ENCODE peak calls at places on chromosomes 7 and 10, in four cellular contexts. K is HepG2, I is H1, Y is GM12878. L is an unnamed sample.

GRCh38 chr7:1239455-1240295 is 7.0 kb downstream of the UNCX start:
- DNase-seq in Y (no peak), K (no peak), I (no peak), L (no peak)

GRCh38 chr10:100520811-100521210 is 1.1 kb upstream of the SEC31B start:
- DNase-seq in I (no peak), K (no peak), Y (no peak), L (no peak)

GRCh38 chr10:113854757-113855626 is 531 bp downstream of the NHLRC2 start:
- DNase-seq in Y (no peak), I (peak; percentile 79), K (peak; percentile 23), L (peak; percentile 8)

GRCh38 chr10:52213511-52213831 is 100.6 kb upstream of the DKK1 start:
- DNase-seq in Y (no peak), K (peak; percentile 47), I (no peak), L (no peak)

GRCh38 chr10:133110609-133111275 is 23.0 kb downstream of the ADGRA1 start:
- DNase-seq in Y (no peak), K (no peak), I (no peak), L (no peak)

GRCh38 chr10:72567884-72568283 is 58.0 kb downstream of the MICU1 start:
- DNase-seq in Y (no peak), I (no peak), K (peak; percentile 11), L (no peak)

GRCh38 chr7:43390601-43391000 is 192.3 kb upstream of the STK17A start:
- DNase-seq in I (no peak), K (peak; percentile 16), Y (no peak), L (no peak)

GRCh38 chr10:111316607-111317006 is 239.8 kb downstream of the ADRA2A start:
- DNase-seq in I (no peak), Y (no peak), K (no peak), L (no peak)

GRCh38 chr10:112184379-112184778 is 814 bp upstream of the GPAM start:
- DNase-seq in I (no peak), K (no peak), Y (no peak), L (no peak)

GRCh38 chr7:133851416-133851815 is 275.7 kb upstream of the LRGUK start:
- DNase-seq in I (no peak), Y (no peak), K (no peak), L (no peak)

GRCh38 chr10:75304740-75305380 is 69.1 kb upstream of the COMTD1 start:
- DNase-seq in Y (no peak), I (no peak), K (no peak), L (no peak)

GRCh38 chr10:75441196-75441595 is 9.8 kb downstream of the LRMDA start:
- DNase-seq in Y (no peak), I (no peak), K (no peak), L (no peak)

GRCh38 chr7:13946181-13946580 is 43.3 kb downstream of the ETV1 start:
- DNase-seq in K (no peak), Y (no peak), I (no peak), L (no peak)

GRCh38 chr7:29877196-29877595 is 70.9 kb downstream of the WIPF3 start:
- DNase-seq in Y (no peak), I (no peak), K (peak; percentile 44), L (no peak)

GRCh38 chr7:39271386-39271785 is 293.7 kb downstream of the POU6F2 start:
- DNase-seq in Y (no peak), K (no peak), I (no peak), L (no peak)

GRCh38 chr10:63515002-63515763 is 6.0 kb upstream of the REEP3 start:
- DNase-seq in Y (no peak), I (no peak), K (no peak), L (peak; percentile 46)

DNA sequence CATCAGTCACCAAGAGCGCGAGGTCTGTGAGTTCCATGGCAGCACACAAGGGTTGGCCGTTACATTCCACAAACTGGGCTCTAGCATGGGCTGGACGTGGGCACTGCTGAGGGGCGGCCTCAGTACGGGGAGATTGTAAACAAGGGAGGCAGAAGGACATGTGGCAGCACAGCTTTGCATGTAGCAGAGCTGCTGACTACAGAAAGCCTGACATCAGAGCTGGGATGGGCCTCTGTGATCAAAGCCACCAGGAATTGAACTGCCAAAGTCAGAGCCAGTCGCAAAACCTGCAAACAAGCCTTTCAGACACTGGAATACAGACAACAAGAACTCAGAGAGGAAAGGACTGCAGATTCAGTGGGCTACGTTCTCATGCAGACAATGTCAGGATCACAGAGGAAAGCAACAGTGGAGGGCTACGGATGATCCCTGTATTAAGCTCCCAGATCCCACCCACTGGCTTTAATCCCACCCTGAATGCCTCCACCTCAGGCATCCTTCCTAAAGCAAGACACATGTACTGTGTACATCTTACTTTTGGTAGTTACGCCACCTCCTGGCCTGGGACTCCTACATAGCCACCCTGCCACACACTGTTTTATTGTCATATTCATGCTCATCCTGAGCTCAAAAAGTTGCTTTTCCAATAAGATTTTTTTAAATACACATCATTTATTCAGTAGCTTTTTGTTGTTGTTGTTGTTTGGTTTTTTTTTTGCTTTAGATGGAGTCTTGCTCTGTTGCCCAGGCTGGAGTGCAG is 291.1 kb upstream of the IMMP2L start:
- DNase-seq in K (no peak), I (no peak), Y (no peak), L (no peak)
- H3K36me3 ChIP-seq in K (peaks cover 1% of the 10 kb centered on the region), I (peaks cover 9% of the 10 kb centered on the region), Y (no peaks in the 10 kb centered on the region), L (no peaks in the 10 kb centered on the region)

GRCh38 chr10:127353544-127353943 is 157.2 kb upstream of the INSYN2A start:
- DNase-seq in I (no peak), Y (no peak), K (no peak), L (no peak)
- TF ChIP-seq SUZ12 in I (no peak), Y (no peak), K (no peak), L (no peak)

GRCh38 chr7:47273974-47274766 is 307.7 kb downstream of the TNS3 start:
- DNase-seq in Y (no peak), K (no peak), I (no peak), L (no peak)

GRCh38 chr7:47280114-47280513 is 301.8 kb downstream of the TNS3 start:
- DNase-seq in K (no peak), I (no peak), Y (no peak), L (no peak)

GRCh38 chr7:47281161-47281560 is 300.8 kb downstream of the TNS3 start:
- DNase-seq in I (no peak), K (no peak), Y (no peak), L (no peak)

GRCh38 chr7:47277321-47277781 is 304.6 kb downstream of the TNS3 start:
- DNase-seq in Y (no peak), I (no peak), K (no peak), L (no peak)

DNA sequence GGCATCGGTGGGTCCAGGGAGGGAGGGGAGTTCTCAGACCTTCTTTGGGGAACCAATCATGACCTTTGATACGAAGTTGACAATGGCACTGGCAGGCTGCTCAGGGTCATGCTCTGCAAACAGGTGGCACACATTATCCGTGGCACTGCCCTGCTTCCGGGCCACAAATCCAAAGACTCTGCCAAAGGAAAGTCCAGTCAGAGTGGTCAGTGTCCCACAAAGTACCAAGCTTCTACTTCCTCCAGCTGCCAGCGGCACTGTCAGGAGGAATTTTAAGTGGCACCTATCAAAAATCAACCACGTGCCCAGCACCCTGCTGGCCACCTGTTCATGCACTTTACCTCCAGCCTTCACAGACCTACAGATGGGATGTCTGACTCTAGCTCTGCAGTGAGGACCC is 303.9 kb downstream of the TNS3 start:
- DNase-seq in Y (no peak), I (no peak), K (no peak), L (no peak)
- H3K36me3 ChIP-seq in Y (no peaks in the 10 kb centered on the region), I (no peaks in the 10 kb centered on the region), K (peaks cover 37% of the 10 kb centered on the region), L (peaks cover 75% of the 10 kb centered on the region)

GRCh38 chr10:71133710-71134686 is 78.4 kb upstream of the UNC5B start:
- DNase-seq in Y (no peak), I (no peak), K (no peak), L (no peak)

GRCh38 chr10:71132321-71132810 is 80.0 kb upstream of the UNC5B start:
- DNase-seq in I (no peak), K (no peak), Y (no peak), L (no peak)

GRCh38 chr10:71128311-71129010 is 83.9 kb upstream of the UNC5B start:
- DNase-seq in I (no peak), Y (no peak), K (no peak), L (no peak)

GRCh38 chr10:71131508-71132088 is 80.8 kb upstream of the UNC5B start:
- DNase-seq in Y (no peak), I (no peak), K (no peak), L (no peak)

GRCh38 chr10:71131096-71131495 is 81.3 kb upstream of the UNC5B start:
- DNase-seq in Y (no peak), K (no peak), I (no peak), L (no peak)
- TF ChIP-seq SUZ12 in Y (no peak), K (no peak), I (no peak), L (no peak)

GRCh38 chr7:18655506-18655905 is 160.0 kb downstream of the HDAC9 start:
- DNase-seq in I (no peak), K (no peak), Y (no peak), L (no peak)
- H3K36me3 ChIP-seq in I (no peaks in the 10 kb centered on the region), K (no peaks in the 10 kb centered on the region), Y (no peaks in the 10 kb centered on the region), L (no peaks in the 10 kb centered on the region)

DNA sequence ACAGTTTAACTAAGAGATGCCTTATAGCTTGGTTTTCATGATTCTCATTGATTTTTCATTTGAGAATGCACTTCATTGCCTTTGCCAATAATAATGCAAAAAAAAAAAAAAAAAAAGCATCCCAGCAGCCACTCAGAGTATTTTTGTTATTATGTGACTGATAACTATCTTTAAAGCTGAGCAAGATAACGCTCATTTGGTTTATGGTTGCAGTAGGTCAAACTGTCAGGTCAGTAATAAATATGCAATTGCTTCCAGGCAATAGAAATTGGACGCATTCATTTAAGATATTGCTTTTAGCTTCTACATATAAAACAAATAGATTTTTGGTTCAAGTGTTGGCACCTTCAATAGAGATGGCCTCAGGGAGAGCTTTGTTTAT is 215.1 kb downstream of the PRPF18 start:
- DNase-seq in K (no peak), I (no peak), Y (no peak), L (no peak)
- TF ChIP-seq SUZ12 in K (no peak), I (no peak), Y (no peak), L (no peak)